ENCODE peak calls at places on chromosomes 6 and 20, in six cellular contexts. One of them, this sample, is unnamed.

GRCh38 chr6:23031986-23032385 is 462.6 kb downstream of the HDGFL1 start:
- DNase-seq in H9: no peak
- DNase-seq in IMR-90: peak; percentile 66
- DNase-seq in neuronal stem cell: no peak
- DNase-seq in mesenchymal stem cell: peak; percentile 5
- DNase-seq in H1: no peak
- DNase-seq in this sample: no peak

GRCh38 chr6:135624402-135625297 is 127.1 kb upstream of the AHI1 start:
- DNase-seq in H9: no peak
- DNase-seq in IMR-90: peak; percentile 46
- DNase-seq in neuronal stem cell: no peak
- DNase-seq in mesenchymal stem cell: peak; percentile 37
- DNase-seq in H1: no peak
- DNase-seq in this sample: no peak

GRCh38 chr20:23151008-23151703 is 65.0 kb upstream of the CD93 start:
- DNase-seq in H9: peak; percentile 17
- DNase-seq in IMR-90: no peak
- DNase-seq in neuronal stem cell: no peak
- DNase-seq in mesenchymal stem cell: no peak
- DNase-seq in H1: no peak
- DNase-seq in this sample: no peak

GRCh38 chr6:35016417-35017221 is 124.5 kb downstream of the TCP11 start:
- DNase-seq in H9: no peak
- DNase-seq in IMR-90: peak; percentile 88
- DNase-seq in neuronal stem cell: no peak
- DNase-seq in mesenchymal stem cell: peak; percentile 75
- DNase-seq in H1: no peak
- DNase-seq in this sample: no peak

GRCh38 chr6:150492941-150493340 is 106.7 kb upstream of the PLEKHG1 start:
- DNase-seq in H9: no peak
- DNase-seq in IMR-90: no peak
- DNase-seq in neuronal stem cell: no peak
- DNase-seq in mesenchymal stem cell: no peak
- DNase-seq in H1: no peak
- DNase-seq in this sample: no peak

GRCh38 chr20:43957392-43957791 is 42.7 kb downstream of the TOX2 start:
- DNase-seq in H9: no peak
- DNase-seq in IMR-90: no peak
- DNase-seq in neuronal stem cell: no peak
- DNase-seq in mesenchymal stem cell: no peak
- DNase-seq in H1: no peak
- DNase-seq in this sample: no peak

GRCh38 chr20:13037727-13038126 is 29.0 kb downstream of the SPTLC3 start:
- DNase-seq in H9: no peak
- DNase-seq in IMR-90: peak; percentile 22
- DNase-seq in neuronal stem cell: no peak
- DNase-seq in mesenchymal stem cell: no peak
- DNase-seq in H1: no peak
- DNase-seq in this sample: no peak

GRCh38 chr20:3716195-3716834 is 3.9 kb upstream of the SIGLEC1 start:
- DNase-seq in H9: peak; percentile 79
- DNase-seq in IMR-90: peak; percentile 37
- DNase-seq in neuronal stem cell: peak; percentile 51
- DNase-seq in mesenchymal stem cell: peak; percentile 62
- DNase-seq in H1: peak; percentile 25
- DNase-seq in this sample: peak; percentile 28

GRCh38 chr20:32019156-32019510 is 8.9 kb downstream of the CCM2L start:
- DNase-seq in H9: peak; percentile 84
- DNase-seq in IMR-90: no peak
- DNase-seq in neuronal stem cell: peak; percentile 24
- DNase-seq in mesenchymal stem cell: no peak
- DNase-seq in H1: no peak
- DNase-seq in this sample: no peak

GRCh38 chr20:36040571-36040970 is 72.2 kb downstream of the CNBD2 start:
- DNase-seq in H9: no peak
- DNase-seq in IMR-90: no peak
- DNase-seq in neuronal stem cell: no peak
- DNase-seq in mesenchymal stem cell: no peak
- DNase-seq in H1: no peak
- DNase-seq in this sample: no peak

GRCh38 chr6:148760143-148760505 is 13.3 kb downstream of the UST start:
- DNase-seq in H9: no peak
- DNase-seq in IMR-90: no peak
- DNase-seq in neuronal stem cell: no peak
- DNase-seq in mesenchymal stem cell: no peak
- DNase-seq in H1: no peak
- DNase-seq in this sample: no peak

GRCh38 chr20:58763076-58763475 is 70.5 kb downstream of the NPEPL1 start:
- DNase-seq in H9: no peak
- DNase-seq in IMR-90: no peak
- DNase-seq in neuronal stem cell: no peak
- DNase-seq in mesenchymal stem cell: no peak
- DNase-seq in H1: no peak
- DNase-seq in this sample: no peak

GRCh38 chr20:8454137-8454712 is 322.2 kb downstream of the PLCB1 start:
- DNase-seq in H9: peak; percentile 50
- DNase-seq in IMR-90: peak; percentile 97
- DNase-seq in neuronal stem cell: peak; percentile 9
- DNase-seq in mesenchymal stem cell: peak; percentile 88
- DNase-seq in H1: no peak
- DNase-seq in this sample: peak; percentile 48

GRCh38 chr6:159978291-159979135 is 9.6 kb downstream of the IGF2R start:
- DNase-seq in H9: no peak
- DNase-seq in IMR-90: no peak
- DNase-seq in neuronal stem cell: no peak
- DNase-seq in mesenchymal stem cell: peak; percentile 63
- DNase-seq in H1: no peak
- DNase-seq in this sample: no peak

GRCh38 chr6:119207973-119208725 is 129.7 kb upstream of the FAM184A start:
- DNase-seq in H9: no peak
- DNase-seq in IMR-90: peak; percentile 66
- DNase-seq in neuronal stem cell: no peak
- DNase-seq in mesenchymal stem cell: peak; percentile 67
- DNase-seq in H1: no peak
- DNase-seq in this sample: no peak

GRCh38 chr6:64040118-64040517 is 404.5 kb downstream of the PHF3 start:
- DNase-seq in H9: no peak
- DNase-seq in IMR-90: peak; percentile 57
- DNase-seq in neuronal stem cell: no peak
- DNase-seq in mesenchymal stem cell: no peak
- DNase-seq in H1: no peak
- DNase-seq in this sample: no peak

GRCh38 chr6:72963946-72964345 is 261.4 kb downstream of the KHDC1L start:
- DNase-seq in H9: no peak
- DNase-seq in IMR-90: peak; percentile 43
- DNase-seq in neuronal stem cell: no peak
- DNase-seq in mesenchymal stem cell: no peak
- DNase-seq in H1: no peak
- DNase-seq in this sample: no peak

GRCh38 chr20:41444821-41445220 is 78.2 kb upstream of the EMILIN3 start:
- DNase-seq in H9: no peak
- DNase-seq in IMR-90: no peak
- DNase-seq in neuronal stem cell: no peak
- DNase-seq in mesenchymal stem cell: no peak
- DNase-seq in H1: no peak
- DNase-seq in this sample: no peak

GRCh38 chr6:73521351-73522254 is 771 bp upstream of the EEF1A1 start:
- DNase-seq in H9: no peak
- DNase-seq in IMR-90: peak; percentile 91
- DNase-seq in neuronal stem cell: no peak
- DNase-seq in mesenchymal stem cell: peak; percentile 95
- DNase-seq in H1: no peak
- DNase-seq in this sample: peak; percentile 76

GRCh38 chr20:43731469-43731868 is 4.7 kb upstream of the GTSF1L start:
- DNase-seq in H9: no peak
- DNase-seq in IMR-90: peak; percentile 84
- DNase-seq in neuronal stem cell: no peak
- DNase-seq in mesenchymal stem cell: peak; percentile 64
- DNase-seq in H1: no peak
- DNase-seq in this sample: no peak

GRCh38 chr6:107600111-107600510 is 110.2 kb downstream of the SOBP start:
- DNase-seq in H9: peak; percentile 71
- DNase-seq in IMR-90: no peak
- DNase-seq in neuronal stem cell: no peak
- DNase-seq in mesenchymal stem cell: peak; percentile 8
- DNase-seq in H1: no peak
- DNase-seq in this sample: no peak

GRCh38 chr6:144408151-144408550 is 123.0 kb downstream of the UTRN start:
- DNase-seq in H9: no peak
- DNase-seq in IMR-90: peak; percentile 18
- DNase-seq in neuronal stem cell: no peak
- DNase-seq in mesenchymal stem cell: no peak
- DNase-seq in H1: no peak
- DNase-seq in this sample: no peak

GRCh38 chr6:2244261-2245102 is 923 bp downstream of the GMDS start:
- DNase-seq in H9: no peak
- DNase-seq in IMR-90: no peak
- DNase-seq in neuronal stem cell: no peak
- DNase-seq in mesenchymal stem cell: no peak
- DNase-seq in H1: no peak
- DNase-seq in this sample: peak; percentile 33

GRCh38 chr20:62219101-62219991 is 732 bp downstream of the HRH3 start:
- DNase-seq in H9: peak; percentile 56
- DNase-seq in IMR-90: no peak
- DNase-seq in neuronal stem cell: no peak
- DNase-seq in mesenchymal stem cell: peak; percentile 6
- DNase-seq in H1: no peak
- DNase-seq in this sample: no peak

GRCh38 chr6:11163932-11164331 is 52.4 kb upstream of the ERVFRD-1 start:
- DNase-seq in H9: no peak
- DNase-seq in IMR-90: no peak
- DNase-seq in neuronal stem cell: no peak
- DNase-seq in mesenchymal stem cell: no peak
- DNase-seq in H1: no peak
- DNase-seq in this sample: no peak

GRCh38 chr6:16769131-16769985 is 8.1 kb upstream of the ATXN1 start:
- DNase-seq in H9: no peak
- DNase-seq in IMR-90: peak; percentile 61
- DNase-seq in neuronal stem cell: no peak
- DNase-seq in mesenchymal stem cell: peak; percentile 78
- DNase-seq in H1: no peak
- DNase-seq in this sample: peak; percentile 31

GRCh38 chr6:101705866-101706265 is 312.4 kb downstream of the GRIK2 start:
- DNase-seq in H9: no peak
- DNase-seq in IMR-90: peak; percentile 43
- DNase-seq in neuronal stem cell: no peak
- DNase-seq in mesenchymal stem cell: no peak
- DNase-seq in H1: no peak
- DNase-seq in this sample: no peak

GRCh38 chr20:60085551-60086132 is 127.4 kb downstream of the CDH26 start:
- DNase-seq in H9: peak; percentile 61
- DNase-seq in IMR-90: no peak
- DNase-seq in neuronal stem cell: no peak
- DNase-seq in mesenchymal stem cell: no peak
- DNase-seq in H1: no peak
- DNase-seq in this sample: no peak

GRCh38 chr20:51758978-51759544 is 9.1 kb downstream of the ATP9A start:
- DNase-seq in H9: no peak
- DNase-seq in IMR-90: no peak
- DNase-seq in neuronal stem cell: no peak
- DNase-seq in mesenchymal stem cell: no peak
- DNase-seq in H1: no peak
- DNase-seq in this sample: no peak

GRCh38 chr20:63274381-63275228 is 2.0 kb downstream of the ARFGAP1 start:
- DNase-seq in H9: no peak
- DNase-seq in IMR-90: no peak
- DNase-seq in neuronal stem cell: no peak
- DNase-seq in mesenchymal stem cell: no peak
- DNase-seq in H1: no peak
- DNase-seq in this sample: no peak

DNA sequence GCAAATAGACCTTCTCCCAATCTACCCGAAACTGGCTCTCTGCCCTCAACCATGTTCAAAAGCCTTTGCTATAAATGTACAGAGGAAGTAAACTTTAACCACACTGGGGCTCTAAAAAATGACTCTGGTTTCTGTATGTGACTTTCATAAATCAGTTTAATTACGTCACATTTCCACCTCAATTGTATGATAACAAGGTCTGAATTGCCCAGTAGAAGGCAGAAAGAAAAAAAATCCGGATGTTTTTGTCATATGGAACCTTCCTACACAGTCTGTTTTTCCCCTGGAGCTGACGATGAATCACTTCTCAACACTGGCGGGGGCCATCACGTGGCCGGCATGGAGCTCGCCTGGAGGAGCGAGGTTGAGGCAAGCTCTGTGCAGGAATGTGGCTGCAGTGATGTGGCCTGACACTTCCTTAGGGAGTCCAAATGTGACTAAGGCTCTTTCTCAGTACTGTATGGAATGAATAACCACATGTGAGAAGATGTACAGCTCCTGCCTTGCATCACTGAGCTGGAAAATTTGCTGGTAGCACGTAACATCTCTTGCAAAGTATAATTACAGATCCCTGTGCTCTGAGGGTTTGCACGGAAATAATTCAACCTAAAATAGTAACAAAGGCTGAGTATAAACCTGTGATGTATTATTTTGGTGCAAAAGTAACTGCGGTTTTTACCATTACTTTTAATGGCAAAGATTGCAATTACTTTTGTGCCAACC is 58.5 kb upstream of the SNX9 start:
- DNase-seq in H9: no peak
- DNase-seq in IMR-90: peak; percentile 100
- DNase-seq in neuronal stem cell: no peak
- DNase-seq in mesenchymal stem cell: peak; percentile 100
- DNase-seq in H1: no peak
- DNase-seq in this sample: peak; percentile 99
- H2AFZ ChIP-seq in H9: no peak overlapping the region
- H2AFZ ChIP-seq in IMR-90: no peak overlapping the region
- H2AFZ ChIP-seq in neuronal stem cell: peak overlapping the region; percentile 57
- H2AFZ ChIP-seq in mesenchymal stem cell: no peak overlapping the region
- H2AFZ ChIP-seq in H1: no peak overlapping the region
- H2AFZ ChIP-seq in this sample: no peak overlapping the region

GRCh38 chr6:45073771-45074170 is 254.4 kb upstream of the RUNX2 start:
- DNase-seq in H9: no peak
- DNase-seq in IMR-90: peak; percentile 7
- DNase-seq in neuronal stem cell: no peak
- DNase-seq in mesenchymal stem cell: no peak
- DNase-seq in H1: no peak
- DNase-seq in this sample: no peak
- H3K14ac ChIP-seq in H9: no peak overlapping the region
- H3K14ac ChIP-seq in IMR-90: no peak overlapping the region
- H3K14ac ChIP-seq in neuronal stem cell: no peak overlapping the region
- H3K14ac ChIP-seq in mesenchymal stem cell: no peak overlapping the region
- H3K14ac ChIP-seq in H1: no peak overlapping the region
- H3K14ac ChIP-seq in this sample: no peak overlapping the region

GRCh38 chr6:14874975-14875677 is 370.7 kb upstream of the JARID2 start:
- DNase-seq in H9: no peak
- DNase-seq in IMR-90: no peak
- DNase-seq in neuronal stem cell: no peak
- DNase-seq in mesenchymal stem cell: no peak
- DNase-seq in H1: no peak
- DNase-seq in this sample: no peak
- H2AFZ ChIP-seq in H9: no peak overlapping the region
- H2AFZ ChIP-seq in IMR-90: no peak overlapping the region
- H2AFZ ChIP-seq in neuronal stem cell: no peak overlapping the region
- H2AFZ ChIP-seq in mesenchymal stem cell: no peak overlapping the region
- H2AFZ ChIP-seq in H1: no peak overlapping the region
- H2AFZ ChIP-seq in this sample: no peak overlapping the region

GRCh38 chr20:16984481-16984880 is 236.3 kb downstream of the OTOR start:
- DNase-seq in H9: no peak
- DNase-seq in IMR-90: no peak
- DNase-seq in neuronal stem cell: no peak
- DNase-seq in mesenchymal stem cell: no peak
- DNase-seq in H1: no peak
- DNase-seq in this sample: no peak
- H3K14ac ChIP-seq in H9: no peak overlapping the region
- H3K14ac ChIP-seq in IMR-90: no peak overlapping the region
- H3K14ac ChIP-seq in neuronal stem cell: no peak overlapping the region
- H3K14ac ChIP-seq in mesenchymal stem cell: no peak overlapping the region
- H3K14ac ChIP-seq in H1: no peak overlapping the region
- H3K14ac ChIP-seq in this sample: no peak overlapping the region

GRCh38 chr6:19995575-19996257 is 158.5 kb downstream of the ID4 start:
- DNase-seq in H9: no peak
- DNase-seq in IMR-90: no peak
- DNase-seq in neuronal stem cell: no peak
- DNase-seq in mesenchymal stem cell: no peak
- DNase-seq in H1: no peak
- DNase-seq in this sample: no peak
- H2AFZ ChIP-seq in H9: no peak overlapping the region
- H2AFZ ChIP-seq in IMR-90: no peak overlapping the region
- H2AFZ ChIP-seq in neuronal stem cell: no peak overlapping the region
- H2AFZ ChIP-seq in mesenchymal stem cell: no peak overlapping the region
- H2AFZ ChIP-seq in H1: peak overlapping the region; percentile 55
- H2AFZ ChIP-seq in this sample: no peak overlapping the region